ENCODE peak calls at places on chromosomes 7 and 10, in four cellular contexts. U is PC-3, W is A549, J is fibroblast of lung. Y is an unnamed sample. For H3K9me3, the result is how much of the 10 kb centered on the place peaks cover.

GRCh38 chr10:62268399-62269076 is at the start of gene RTKN2:
- DNase-seq in U (peak), W (peak), J (peak), Y (peak)

GRCh38 chr7:38215734-38216670 is 38.0 kb downstream of the STARD3NL start:
- DNase-seq in U (peak), W (peak), J (peak), Y (peak)

GRCh38 chr7:70355591-70356323 is 757.5 kb downstream of the AUTS2 start:
- DNase-seq in U (no peak), W (no peak), J (no peak), Y (no peak)

GRCh38 chr7:115910541-115911164 is 119.9 kb downstream of the TFEC start:
- DNase-seq in U (peak), W (peak), J (peak), Y (no peak)

GRCh38 chr7:84188811-84189405 is 5.7 kb downstream of the SEMA3A start:
- DNase-seq in U (peak), W (peak), J (peak), Y (no peak)

GRCh38 chr10:86782691-86783418 is 26.4 kb downstream of the BMPR1A start:
- DNase-seq in U (no peak), W (no peak), J (peak), Y (no peak)

GRCh38 chr7:31253486-31253885 is 87.0 kb downstream of the NEUROD6 start:
- DNase-seq in U (no peak), W (no peak), J (no peak), Y (no peak)

GRCh38 chr7:91243591-91244368 is 20.5 kb upstream of the FZD1 start:
- DNase-seq in U (no peak), W (no peak), J (peak), Y (no peak)

GRCh38 chr10:125001313-125002043 is 59.6 kb downstream of the ZRANB1 start:
- DNase-seq in U (no peak), W (no peak), J (peak), Y (peak)

DNA sequence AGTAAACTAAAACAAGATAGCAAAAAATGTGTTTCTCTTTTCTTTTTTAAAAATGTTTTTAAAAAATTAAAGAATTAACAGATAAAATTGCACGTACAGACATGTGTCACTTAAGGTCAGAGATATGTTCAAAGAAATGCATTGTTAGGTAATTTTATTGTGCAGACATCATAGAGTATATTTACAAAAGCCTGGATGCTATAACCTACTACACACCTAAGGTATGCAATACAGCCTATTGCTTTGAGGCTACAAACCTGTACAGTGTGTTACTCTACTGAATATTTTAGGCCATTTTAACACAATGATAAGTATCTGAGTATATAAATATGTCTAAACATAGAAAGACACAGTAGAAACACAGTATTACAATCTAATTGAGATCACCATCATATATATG is 253.1 kb downstream of the PRKG1 start:
- DNase-seq in U (no peak), W (no peak), J (no peak), Y (no peak)
- H3K9me3 ChIP-seq in U (under half), W (under half), J (under half), Y (under half)

GRCh38 chr10:69075431-69075830 is 12.5 kb upstream of the SRGN start:
- DNase-seq in U (no peak), W (no peak), J (no peak), Y (no peak)

GRCh38 chr10:69074532-69074931 is 13.4 kb upstream of the SRGN start:
- DNase-seq in U (no peak), W (no peak), J (no peak), Y (no peak)

GRCh38 chr10:69071610-69072009 is 16.3 kb upstream of the SRGN start:
- DNase-seq in U (no peak), W (no peak), J (no peak), Y (no peak)

GRCh38 chr10:69073025-69073424 is 14.9 kb upstream of the SRGN start:
- DNase-seq in U (no peak), W (no peak), J (no peak), Y (no peak)

GRCh38 chr10:69073731-69074130 is 14.2 kb upstream of the SRGN start:
- DNase-seq in U (no peak), W (no peak), J (no peak), Y (no peak)
- H3K27ac ChIP-seq in U (no peak), W (no peak), J (no peak), Y (no peak)

GRCh38 chr7:255721-256361 is 34.1 kb upstream of the FOXL3 start:
- DNase-seq in U (no peak), W (no peak), J (no peak), Y (no peak)
- H3K9me3 ChIP-seq in U (under half), W (under half), J (under half), Y (under half)

DNA sequence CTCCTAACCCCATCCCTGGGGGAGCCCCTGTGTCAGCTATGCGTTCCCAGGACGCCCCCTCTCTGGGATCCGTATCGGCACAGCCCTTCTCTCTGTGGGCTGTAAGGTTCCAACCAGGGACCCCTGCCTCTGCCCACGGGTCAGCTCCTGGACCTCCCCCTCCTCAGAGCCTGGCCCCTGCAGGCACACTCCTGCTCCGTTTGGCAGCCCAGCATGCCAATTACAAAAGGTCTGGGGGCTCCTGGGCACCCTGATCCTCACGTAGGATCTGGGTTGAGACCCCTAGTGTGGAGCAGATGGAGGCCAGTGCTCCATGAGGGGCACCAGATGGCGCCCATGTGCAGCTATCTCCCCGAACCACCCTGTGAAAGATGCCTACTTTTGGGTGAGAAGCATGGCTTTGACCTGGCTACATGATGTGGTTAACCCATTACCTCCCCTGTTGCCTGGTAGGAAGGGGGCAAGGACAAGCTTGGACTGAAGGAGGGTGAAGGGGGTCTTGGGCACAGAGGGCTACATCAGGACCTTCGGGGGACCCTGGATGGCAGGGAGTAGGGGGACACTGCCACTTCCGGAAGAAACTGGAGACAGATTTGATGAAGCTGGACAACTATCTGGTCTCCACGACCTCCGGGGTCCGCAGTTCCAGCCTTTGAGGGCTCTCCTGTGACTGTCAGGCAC is 9.0 kb downstream of the TACR2 start:
- DNase-seq in U (peak), W (peak), J (no peak), Y (no peak)
- H3K27ac ChIP-seq in U (no peak), W (peak), J (peak), Y (peak)

DNA sequence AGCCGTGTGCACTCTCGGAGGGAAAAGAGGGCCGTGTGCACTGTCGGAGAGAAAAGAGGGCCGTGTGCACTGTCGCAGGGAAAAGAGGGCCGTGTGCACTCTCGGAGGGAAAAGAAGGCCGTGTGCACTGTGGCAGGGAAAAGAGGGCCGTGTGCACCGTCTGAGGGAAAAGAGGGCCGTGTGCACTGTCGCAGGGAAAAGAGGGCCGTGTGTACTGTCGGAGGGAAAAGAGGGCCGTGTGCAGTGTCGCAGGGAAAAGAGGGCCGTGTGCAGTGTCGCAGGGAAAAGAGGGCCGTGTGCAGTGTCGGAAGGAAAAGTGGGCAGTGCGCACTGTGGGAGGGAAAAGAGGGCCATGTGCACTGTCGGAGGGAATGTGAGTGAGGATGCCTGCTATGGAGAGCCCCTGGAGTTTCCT is 188.7 kb downstream of the DNAJB6 start:
- DNase-seq in U (no peak), W (peak), J (no peak), Y (no peak)
- H3K9me3 ChIP-seq in U (under half), W (under half), J (under half), Y (under half)

DNA sequence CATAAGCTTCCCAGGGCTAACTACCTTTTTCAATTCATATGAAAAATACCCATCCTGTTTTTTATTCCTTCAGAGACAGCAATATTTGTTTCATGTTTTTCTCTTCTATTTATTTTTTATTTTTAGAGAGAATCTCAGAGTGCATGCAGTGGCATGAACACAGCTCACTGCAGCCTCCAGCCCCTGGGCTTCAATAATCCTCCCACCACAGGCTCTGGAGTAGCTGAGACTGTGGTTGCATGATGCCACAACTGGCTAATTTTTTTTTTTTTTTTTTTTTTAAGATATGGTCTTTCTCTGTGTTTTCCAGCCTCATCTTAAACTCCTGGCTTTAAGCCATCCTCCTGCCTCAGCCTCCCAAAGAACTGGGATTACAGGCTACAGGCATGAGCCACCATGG is 296.7 kb upstream of the AKR1E2 start:
- DNase-seq in U (no peak), W (no peak), J (no peak), Y (no peak)
- H3K27ac ChIP-seq in U (no peak), W (no peak), J (no peak), Y (no peak)

DNA sequence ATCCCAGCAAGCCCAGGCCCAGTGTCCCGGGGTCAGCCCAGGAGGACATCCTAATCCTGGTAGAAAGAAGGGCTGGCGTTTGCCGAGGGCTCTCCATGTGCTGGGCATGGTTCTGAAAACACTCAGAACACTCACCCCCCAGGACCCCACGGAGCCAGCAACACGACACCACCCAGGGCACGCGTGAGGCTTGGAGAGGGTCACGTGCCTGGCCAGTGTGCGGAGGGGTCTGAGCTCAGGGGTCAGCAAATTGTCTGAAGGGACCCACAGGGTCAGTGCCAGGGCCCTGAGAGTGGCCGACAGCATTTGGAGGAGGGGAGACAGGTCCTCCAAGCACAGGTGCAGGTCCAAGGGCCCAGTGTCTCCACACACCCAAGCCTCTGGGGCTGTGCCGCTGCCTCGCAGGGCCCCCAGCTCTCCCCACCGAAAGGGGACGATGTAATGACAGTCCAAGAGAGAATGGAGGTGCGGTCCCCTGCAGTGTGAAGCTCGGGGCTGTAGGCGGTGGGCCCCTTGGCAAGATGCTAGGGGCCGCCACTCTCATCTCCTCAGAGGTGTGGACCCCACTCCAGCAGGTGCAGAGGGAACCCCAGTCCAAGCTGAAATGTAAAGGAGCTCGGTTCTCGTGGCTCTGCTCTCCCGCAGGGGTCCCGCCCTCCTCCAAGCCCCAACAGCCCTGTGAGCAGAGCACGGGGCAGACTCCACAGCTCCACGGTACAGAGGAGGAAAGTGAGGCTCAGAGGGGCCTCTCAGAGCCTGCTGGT is 7.8 kb downstream of the FOXL3 start:
- DNase-seq in U (no peak), W (no peak), J (no peak), Y (peak)
- H3K9me3 ChIP-seq in U (under half), W (under half), J (under half), Y (under half)